ENCODE peak calls at places on chromosomes 2 and 18, in seven cellular contexts. U is transverse colon, X is C1 segment of cervical spinal cord, I is AG10803, R is left cardiac atrium, L is neural progenitor cell, O is Calu3. G is an unnamed sample.

GRCh38 chr2:43293744-43294695 is 67.6 kb upstream of the ZFP36L2 start:
- DNase-seq in U (no peak), X (peak; percentile 17), I (peak; percentile 97), R (no peak), L (no peak), O (peak; percentile 57), G (peak; percentile 97)

GRCh38 chr18:58222439-58223125 is 178.6 kb downstream of the NEDD4L start:
- DNase-seq in U (no peak), X (no peak), I (peak; percentile 33), R (no peak), L (no peak), O (no peak), G (peak; percentile 69)

GRCh38 chr2:239223330-239224248 is 177.2 kb downstream of the HDAC4 start:
- DNase-seq in U (peak; percentile 69), X (peak; percentile 59), I (peak; percentile 90), R (peak; percentile 55), L (no peak), O (no peak), G (no peak)

GRCh38 chr2:168119519-168120141 is 127.8 kb downstream of the STK39 start:
- DNase-seq in U (no peak), X (no peak), I (peak; percentile 65), R (no peak), L (peak; percentile 74), O (peak; percentile 49), G (peak; percentile 57)

GRCh38 chr2:219285348-219285685 is 6.2 kb downstream of the DNAJB2 start:
- DNase-seq in U (no peak), X (no peak), I (no peak), R (no peak), L (no peak), O (no peak), G (no peak)

GRCh38 chr2:67650292-67651133 is 253.4 kb downstream of the ETAA1 start:
- DNase-seq in U (peak; percentile 66), X (peak; percentile 17), I (peak; percentile 95), R (peak; percentile 79), L (peak; percentile 80), O (peak; percentile 85), G (peak; percentile 90)

GRCh38 chr2:239721991-239722759 is 303.0 kb downstream of the NDUFA10 start:
- DNase-seq in U (no peak), X (no peak), I (no peak), R (no peak), L (no peak), O (no peak), G (no peak)

GRCh38 chr2:30113617-30114293 is 33.1 kb upstream of the YPEL5 start:
- DNase-seq in U (no peak), X (no peak), I (peak; percentile 85), R (no peak), L (no peak), O (no peak), G (peak; percentile 97)

GRCh38 chr2:216057688-216058193 is 23.9 kb downstream of the PECR start:
- DNase-seq in U (peak; percentile 64), X (peak; percentile 44), I (peak; percentile 86), R (no peak), L (no peak), O (peak; percentile 85), G (peak; percentile 75)

GRCh38 chr2:233705911-233706506 is 6.7 kb upstream of the UGT1A5 start:
- DNase-seq in U (peak; percentile 52), X (no peak), I (peak; percentile 20), R (no peak), L (no peak), O (peak; percentile 80), G (no peak)

GRCh38 chr2:108988796-108989713 is at the start of gene EDAR:
- DNase-seq in U (peak; percentile 69), X (no peak), I (no peak), R (peak; percentile 38), L (peak; percentile 82), O (peak; percentile 74), G (peak; percentile 24)

GRCh38 chr2:26068602-26069298 is 34.9 kb downstream of the RAB10 start:
- DNase-seq in U (peak; percentile 18), X (no peak), I (peak; percentile 82), R (no peak), L (no peak), O (peak; percentile 18), G (peak; percentile 85)

GRCh38 chr2:118250463-118250862 is 162.2 kb downstream of the INSIG2 start:
- DNase-seq in U (no peak), X (no peak), I (peak; percentile 54), R (no peak), L (no peak), O (peak; percentile 16), G (no peak)

GRCh38 chr18:44627245-44627644 is 53.4 kb upstream of the SETBP1 start:
- DNase-seq in U (no peak), X (no peak), I (peak; percentile 78), R (no peak), L (no peak), O (no peak), G (peak; percentile 74)

GRCh38 chr18:46134920-46135675 is 30.9 kb downstream of the HAUS1 start:
- DNase-seq in U (no peak), X (no peak), I (no peak), R (no peak), L (peak; percentile 23), O (no peak), G (no peak)

GRCh38 chr18:50097702-50098101 is 97.2 kb downstream of the MYO5B start:
- DNase-seq in U (peak; percentile 61), X (peak; percentile 3), I (no peak), R (no peak), L (no peak), O (peak; percentile 85), G (no peak)

GRCh38 chr2:215338883-215339679 is 27.2 kb downstream of the ATIC start:
- DNase-seq in U (no peak), X (no peak), I (no peak), R (no peak), L (no peak), O (no peak), G (no peak)

GRCh38 chr2:165274698-165275097 is 35.5 kb downstream of the SCN2A start:
- DNase-seq in U (peak; percentile 20), X (no peak), I (peak; percentile 5), R (peak; percentile 79), L (no peak), O (no peak), G (no peak)

GRCh38 chr2:158967114-158967730 is 1.2 kb upstream of the TANC1 start:
- DNase-seq in U (peak; percentile 17), X (peak; percentile 77), I (no peak), R (no peak), L (no peak), O (no peak), G (no peak)

GRCh38 chr2:147623328-147623727 is 221.5 kb upstream of the ACVR2A start:
- DNase-seq in U (no peak), X (no peak), I (no peak), R (no peak), L (no peak), O (no peak), G (peak; percentile 4)

GRCh38 chr18:63446266-63446665 is 24.0 kb upstream of the VPS4B start:
- DNase-seq in U (no peak), X (no peak), I (no peak), R (no peak), L (no peak), O (no peak), G (no peak)

GRCh38 chr2:170306293-170306873 is 128.4 kb downstream of the MYO3B start:
- DNase-seq in U (peak; percentile 10), X (no peak), I (no peak), R (no peak), L (no peak), O (no peak), G (no peak)

GRCh38 chr2:30645745-30646119 is 161.5 kb downstream of the CAPN13 start:
- DNase-seq in U (no peak), X (no peak), I (no peak), R (no peak), L (no peak), O (no peak), G (no peak)

GRCh38 chr2:118975133-118975532 is 33.1 kb downstream of the MARCO start:
- DNase-seq in U (no peak), X (no peak), I (no peak), R (no peak), L (peak; percentile 84), O (no peak), G (no peak)

GRCh38 chr2:239881561-239882320 is 143.4 kb downstream of the NDUFA10 start:
- DNase-seq in U (no peak), X (no peak), I (peak; percentile 35), R (peak; percentile 64), L (no peak), O (no peak), G (peak; percentile 3)

GRCh38 chr2:190615555-190616200 is 33.2 kb upstream of the NAB1 start:
- DNase-seq in U (no peak), X (no peak), I (no peak), R (no peak), L (no peak), O (no peak), G (no peak)

GRCh38 chr2:200408428-200409311 is 101.2 kb downstream of the KCTD18 start:
- DNase-seq in U (peak; percentile 47), X (no peak), I (peak; percentile 79), R (peak; percentile 23), L (no peak), O (peak; percentile 66), G (peak; percentile 91)

GRCh38 chr2:241217320-241218031 is 29.0 kb downstream of the ANO7 start:
- DNase-seq in U (peak; percentile 68), X (peak; percentile 60), I (peak; percentile 73), R (peak; percentile 74), L (peak; percentile 92), O (peak; percentile 74), G (peak; percentile 69)

GRCh38 chr2:71928734-71929481 is 218.8 kb downstream of the CYP26B1 start:
- DNase-seq in U (no peak), X (no peak), I (no peak), R (no peak), L (no peak), O (no peak), G (no peak)

GRCh38 chr18:69876490-69876889 is 71.2 kb downstream of the CD226 start:
- DNase-seq in U (no peak), X (no peak), I (no peak), R (no peak), L (no peak), O (no peak), G (no peak)

G was measured in EL.